ENCODE peak calls at places on chromosome 12, in eight cellular contexts. C is activated CD4-positive, CD25-positive, alpha-beta regulatory T cell; G is iPS-NIHi11; P is SK-N-DZ; J is naive thymus-derived CD4-positive, alpha-beta T cell; V is mesendoderm; R is Ammon's horn; Y is T-helper 9 cell. Q is an unnamed sample.

GRCh38 chr12:99498756-99499155 is 148.8 kb upstream of the GARIN6 start:
- DNase-seq in C (no peak), G (no peak), P (no peak), J (no peak), V (peak), R (no peak), Y (no peak), Q (peak)

GRCh38 chr12:105474672-105475071 is 144.2 kb downstream of the C12orf75 start:
- DNase-seq in C (no peak), G (no peak), P (no peak), J (no peak), V (no peak), R (no peak), Y (no peak), Q (no peak)

GRCh38 chr12:25988505-25988904 is 30.0 kb downstream of the RASSF8 start:
- DNase-seq in C (no peak), G (no peak), P (no peak), J (no peak), V (peak), R (no peak), Y (no peak), Q (no peak)

GRCh38 chr12:128792398-128792797 is 31.4 kb downstream of the SLC15A4 start:
- DNase-seq in C (no peak), G (no peak), P (no peak), J (no peak), V (no peak), R (no peak), Y (no peak), Q (no peak)

GRCh38 chr12:12505544-12506501 is 56.8 kb downstream of the DUSP16 start:
- DNase-seq in C (no peak), G (no peak), P (peak), J (no peak), V (peak), R (peak), Y (no peak), Q (no peak)

GRCh38 chr12:111384596-111384995 is 15.7 kb upstream of the PHETA1 start:
- DNase-seq in C (no peak), G (no peak), P (no peak), J (no peak), V (no peak), R (no peak), Y (no peak), Q (no peak)

GRCh38 chr12:118780939-118781338 is 200.4 kb upstream of the SRRM4 start:
- DNase-seq in C (no peak), G (no peak), P (no peak), J (no peak), V (no peak), R (no peak), Y (no peak), Q (no peak)

GRCh38 chr12:25051171-25051570 is 102.3 kb upstream of the BCAT1 start:
- DNase-seq in C (no peak), G (no peak), P (no peak), J (no peak), V (no peak), R (no peak), Y (no peak), Q (no peak)

GRCh38 chr12:41407240-41407799 is 219.2 kb downstream of the PDZRN4 start:
- DNase-seq in C (no peak), G (peak), P (peak), J (no peak), V (peak), R (peak), Y (no peak), Q (no peak)

GRCh38 chr12:2076196-2076570 is 23.4 kb downstream of the CACNA1C start:
- DNase-seq in C (no peak), G (no peak), P (no peak), J (no peak), V (no peak), R (no peak), Y (no peak), Q (no peak)

GRCh38 chr12:16225692-16226091 is 51.8 kb downstream of the SLC15A5 start:
- DNase-seq in C (no peak), G (no peak), P (no peak), J (no peak), V (peak), R (no peak), Y (no peak), Q (no peak)

GRCh38 chr12:28253175-28253641 is 63.0 kb downstream of the CCDC91 start:
- DNase-seq in C (peak), G (no peak), P (no peak), J (peak), V (no peak), R (no peak), Y (no peak), Q (no peak)

GRCh38 chr12:124518051-124518932 is 49.1 kb downstream of the NCOR2 start:
- DNase-seq in C (no peak), G (peak), P (peak), J (no peak), V (peak), R (peak), Y (no peak), Q (no peak)

GRCh38 chr12:6326316-6326959 is 15.4 kb downstream of the TNFRSF1A start:
- DNase-seq in C (no peak), G (peak), P (peak), J (no peak), V (peak), R (peak), Y (no peak), Q (peak)

GRCh38 chr12:93664573-93665138 is 12.5 kb upstream of the CRADD start:
- DNase-seq in C (no peak), G (no peak), P (no peak), J (no peak), V (no peak), R (no peak), Y (no peak), Q (no peak)

GRCh38 chr12:108338915-108339657 is at the start of gene CMKLR1:
- DNase-seq in C (no peak), G (peak), P (no peak), J (no peak), V (no peak), R (peak), Y (no peak), Q (no peak)

GRCh38 chr12:19234991-19235876 is 105.7 kb downstream of the PLEKHA5 start:
- DNase-seq in C (no peak), G (no peak), P (peak), J (no peak), V (no peak), R (no peak), Y (no peak), Q (no peak)

GRCh38 chr12:47903927-47904646 is 707 bp downstream of the VDR start:
- DNase-seq in C (peak), G (no peak), P (no peak), J (no peak), V (peak), R (no peak), Y (peak), Q (no peak)

GRCh38 chr12:76398106-76398505 is 49.9 kb upstream of the BBS10 start:
- DNase-seq in C (no peak), G (no peak), P (no peak), J (no peak), V (no peak), R (no peak), Y (no peak), Q (no peak)

GRCh38 chr12:3132636-3133409 is 55.6 kb downstream of the TSPAN9 start:
- DNase-seq in C (no peak), G (peak), P (peak), J (no peak), V (peak), R (no peak), Y (no peak), Q (no peak)

GRCh38 chr12:65529771-65530435 is 251.4 kb downstream of the MSRB3 start:
- DNase-seq in C (no peak), G (no peak), P (no peak), J (no peak), V (no peak), R (no peak), Y (no peak), Q (no peak)

GRCh38 chr12:130436741-130437501 is 99.2 kb downstream of the PIWIL1 start:
- DNase-seq in C (no peak), G (no peak), P (no peak), J (no peak), V (no peak), R (no peak), Y (no peak), Q (no peak)

GRCh38 chr12:107584523-107584922 is 101.1 kb upstream of the PWP1 start:
- DNase-seq in C (no peak), G (no peak), P (no peak), J (no peak), V (peak), R (no peak), Y (no peak), Q (peak)

GRCh38 chr12:55926738-55927587 is 731 bp downstream of the PYM1 start:
- DNase-seq in C (peak), G (peak), P (peak), J (peak), V (peak), R (peak), Y (peak), Q (peak)

GRCh38 chr12:62426095-62426488 is 40.5 kb upstream of the MON2 start:
- DNase-seq in C (no peak), G (no peak), P (no peak), J (no peak), V (no peak), R (no peak), Y (no peak), Q (no peak)

GRCh38 chr12:65911321-65911720 is 87.0 kb downstream of the HMGA2 start:
- DNase-seq in C (no peak), G (no peak), P (no peak), J (no peak), V (no peak), R (no peak), Y (no peak), Q (no peak)

GRCh38 chr12:121391619-121392324 is 8.1 kb upstream of the RNF34 start:
- DNase-seq in C (no peak), G (no peak), P (peak), J (no peak), V (no peak), R (peak), Y (no peak), Q (no peak)

GRCh38 chr12:86698581-86698980 is 442.4 kb upstream of the MGAT4C start:
- DNase-seq in C (no peak), G (no peak), P (no peak), J (no peak), V (no peak), R (no peak), Y (no peak), Q (no peak)

GRCh38 chr12:132723015-132723763 is 12.5 kb downstream of the PGAM5 start:
- DNase-seq in C (no peak), G (no peak), P (no peak), J (no peak), V (no peak), R (no peak), Y (no peak), Q (no peak)

GRCh38 chr12:97513921-97514320 is 51.3 kb downstream of the RMST start:
- DNase-seq in C (no peak), G (no peak), P (no peak), J (no peak), V (no peak), R (no peak), Y (no peak), Q (no peak)

GRCh38 chr12:48542300-48542928 is 17.0 kb downstream of the OR8S1 start:
- DNase-seq in C (peak), G (peak), P (no peak), J (no peak), V (peak), R (peak), Y (peak), Q (peak)

GRCh38 chr12:25364529-25365339 is 114.0 kb upstream of the KRAS start:
- DNase-seq in C (no peak), G (no peak), P (no peak), J (no peak), V (peak), R (no peak), Y (no peak), Q (peak)

GRCh38 chr12:76946451-76946850 is 67.6 kb upstream of the CSRP2 start:
- DNase-seq in C (no peak), G (no peak), P (no peak), J (no peak), V (no peak), R (no peak), Y (no peak), Q (no peak)

Q was measured in NT2/D1.